ENCODE peak calls at places on chromosome 22, in four cellular contexts. J is lower leg skin, R is H9, F is body of pancreas. B is an unnamed sample.

GRCh38 chr22:23072911-23073491 is 2.7 kb downstream of the GNAZ start:
- DNase-seq in J (peak; percentile 82), R (no peak), F (no peak), B (no peak)

GRCh38 chr22:23670378-23671295 is 20.2 kb upstream of the RGL4 start:
- DNase-seq in F (no peak), J (no peak), R (no peak), B (no peak)

GRCh38 chr22:19983701-19984100 is 32.9 kb downstream of the ARVCF start:
- DNase-seq in F (no peak), R (no peak), J (no peak), B (no peak)

GRCh38 chr22:23063539-23064380 is 6.6 kb upstream of the GNAZ start:
- DNase-seq in R (peak; percentile 20), F (no peak), J (peak; percentile 79), B (peak; percentile 25)

GRCh38 chr22:26903030-26903856 is 245.9 kb downstream of the MIAT start:
- DNase-seq in R (peak; percentile 56), F (no peak), J (no peak), B (no peak)

GRCh38 chr22:43882122-43882767 is 9.6 kb downstream of the PNPLA5 start:
- DNase-seq in R (peak; percentile 6), J (no peak), F (no peak), B (peak; percentile 9)

GRCh38 chr22:44735518-44736428 is 16.6 kb upstream of the ARHGAP8 start:
- DNase-seq in J (peak; percentile 95), R (peak; percentile 89), F (peak; percentile 81), B (peak; percentile 82)

GRCh38 chr22:25546751-25547150 is 17.7 kb upstream of the GRK3 start:
- DNase-seq in R (no peak), F (no peak), J (no peak), B (no peak)

GRCh38 chr22:44590291-44590690 is 92.3 kb upstream of the RTL6 start:
- DNase-seq in R (no peak), J (no peak), F (no peak), B (no peak)

GRCh38 chr22:45425101-45425500 is 11.6 kb downstream of the RIBC2 start:
- DNase-seq in F (no peak), J (peak; percentile 67), R (no peak), B (no peak)

GRCh38 chr22:44572414-44573207 is 74.6 kb upstream of the RTL6 start:
- DNase-seq in F (no peak), J (peak; percentile 80), R (no peak), B (no peak)

GRCh38 chr22:48968201-48968959 is 859.3 kb downstream of the BRD1 start:
- DNase-seq in F (peak; percentile 29), R (peak; percentile 76), J (peak; percentile 70), B (no peak)
- TF ChIP-seq CTCF in F (peak; percentile 38), R (peak; percentile 83), J (no peak), B (peak; percentile 71)

DNA sequence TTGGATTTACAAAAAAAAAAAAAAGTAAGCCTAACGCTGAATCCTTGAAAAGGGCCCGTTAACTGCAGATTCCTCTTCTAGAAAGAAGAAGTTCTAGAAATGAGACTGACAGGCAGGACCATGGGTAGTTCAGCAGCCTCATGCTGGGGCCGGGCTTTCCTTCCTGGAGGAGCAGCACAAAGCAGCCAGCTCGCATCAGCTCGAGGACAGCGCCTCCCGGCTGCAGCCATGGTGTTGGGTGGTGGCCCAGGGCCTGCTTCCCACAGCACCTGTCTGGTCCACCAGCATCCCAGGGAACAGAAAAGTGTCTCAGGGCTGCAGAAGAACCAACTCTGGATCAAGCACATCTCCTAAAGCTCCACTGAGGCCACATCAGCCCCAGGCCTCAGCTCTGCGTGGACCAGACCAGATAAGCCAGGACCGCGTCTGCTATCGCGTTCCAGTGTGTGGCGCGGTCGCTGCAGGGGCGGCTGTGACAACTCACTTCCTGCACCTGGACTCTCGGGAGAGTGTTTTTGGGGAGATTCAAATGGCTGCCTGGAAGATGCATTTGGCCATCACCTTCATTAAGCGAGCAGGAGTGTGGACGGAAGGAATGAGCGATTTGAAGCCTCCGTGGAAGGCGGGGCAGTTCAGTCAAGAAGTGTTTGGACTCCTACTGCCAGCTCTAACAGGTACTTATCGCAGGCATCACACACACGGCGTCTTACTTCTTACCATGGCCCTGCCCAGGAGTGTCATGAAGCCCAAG is 53.5 kb downstream of the MYH9 start:
- DNase-seq in F (peak; percentile 21), R (peak; percentile 79), J (peak; percentile 90), B (no peak)
- TF ChIP-seq CTCF in F (no peak), R (peak; percentile 57), J (no peak), B (no peak)

DNA sequence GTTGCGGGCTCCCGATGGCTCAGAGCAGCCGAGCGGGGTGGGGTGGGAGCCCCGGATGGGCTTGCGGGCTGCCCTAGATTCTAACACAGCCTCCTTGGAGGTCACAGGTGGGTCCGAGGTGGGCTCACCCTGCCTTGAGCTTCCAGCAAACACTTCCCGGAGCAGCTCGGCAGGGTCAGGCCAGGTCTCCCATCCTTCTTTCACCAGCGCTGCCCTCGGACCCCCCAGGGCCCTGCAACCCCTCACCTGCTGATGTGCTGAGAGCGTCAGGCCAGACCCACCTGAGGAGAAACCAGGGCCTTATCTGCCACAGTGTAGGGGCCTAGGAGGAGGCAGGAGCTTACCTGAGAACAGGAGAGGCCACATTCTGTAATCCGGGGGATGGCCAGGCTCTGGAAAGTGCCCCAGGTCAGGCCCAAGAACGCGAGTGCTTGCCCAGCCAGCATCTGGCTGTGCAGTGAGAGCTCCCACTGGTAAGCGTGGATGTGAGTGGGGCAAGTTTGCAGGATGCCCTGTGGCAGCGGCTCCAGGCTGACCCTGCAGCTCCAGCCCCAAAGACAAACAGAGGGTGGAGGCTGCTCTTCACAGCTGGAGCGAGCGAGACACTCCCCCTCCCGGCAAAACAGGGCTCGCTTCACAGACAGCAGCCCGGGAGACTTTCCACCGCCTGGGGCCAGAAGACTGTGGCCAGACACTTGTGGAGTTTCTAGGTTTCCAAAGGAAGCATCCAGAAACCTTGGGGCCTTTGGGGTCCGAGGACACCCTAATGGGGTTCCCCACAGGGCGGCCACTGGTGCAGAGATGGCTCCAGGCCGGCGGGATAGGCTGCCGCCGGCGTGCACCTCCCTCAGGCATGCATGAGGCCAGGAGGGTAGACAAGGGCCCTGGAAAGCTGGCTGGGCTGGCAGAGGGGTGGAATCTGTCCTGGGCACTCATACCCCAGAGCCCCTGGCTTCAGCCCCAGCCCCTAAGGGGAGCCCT is at the start of gene IL17REL:
- DNase-seq in J (no peak), F (no peak), R (peak; percentile 34), B (peak; percentile 34)
- TF ChIP-seq CTCF in J (no peak), F (no peak), R (no peak), B (no peak)

DNA sequence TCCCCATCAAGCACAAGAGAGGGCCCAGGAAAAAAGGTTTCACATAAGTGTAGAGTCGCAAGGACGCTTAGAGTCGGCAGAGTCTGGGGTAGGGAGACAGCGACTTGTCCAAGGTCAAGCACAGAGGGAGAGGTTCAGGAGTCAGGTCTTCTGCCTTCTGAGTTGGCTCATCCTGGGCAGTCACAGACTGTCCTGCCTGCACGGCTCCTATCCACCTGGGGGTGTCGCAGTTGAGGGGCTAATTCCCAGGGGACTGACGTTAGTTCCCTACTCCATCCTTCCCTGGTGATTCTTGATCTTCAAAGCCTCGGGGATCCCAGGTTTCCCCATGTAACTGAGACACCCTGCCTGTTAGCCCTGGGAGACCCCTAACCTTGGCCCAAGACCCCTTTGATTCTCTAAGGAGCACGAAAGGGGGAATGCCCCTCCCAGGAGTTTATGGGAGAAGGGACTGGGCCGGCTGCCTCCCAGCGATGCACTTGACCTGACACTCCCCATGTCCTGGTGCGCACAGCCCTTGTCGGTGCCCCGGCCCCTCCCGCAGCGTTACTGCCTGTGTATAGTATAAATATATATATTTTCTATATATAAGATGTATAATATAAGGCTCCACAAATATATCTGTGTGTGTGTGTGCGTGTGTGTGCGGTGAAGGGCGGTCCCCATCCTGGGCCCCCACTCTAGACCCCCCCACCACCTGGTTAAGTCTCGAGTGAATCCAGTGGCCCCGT is 14.7 kb upstream of the TAB1 start:
- DNase-seq in F (no peak), R (peak; percentile 79), J (no peak), B (no peak)
- TF ChIP-seq CTCF in F (peak; percentile 33), R (peak; percentile 68), J (no peak), B (peak; percentile 43)

DNA sequence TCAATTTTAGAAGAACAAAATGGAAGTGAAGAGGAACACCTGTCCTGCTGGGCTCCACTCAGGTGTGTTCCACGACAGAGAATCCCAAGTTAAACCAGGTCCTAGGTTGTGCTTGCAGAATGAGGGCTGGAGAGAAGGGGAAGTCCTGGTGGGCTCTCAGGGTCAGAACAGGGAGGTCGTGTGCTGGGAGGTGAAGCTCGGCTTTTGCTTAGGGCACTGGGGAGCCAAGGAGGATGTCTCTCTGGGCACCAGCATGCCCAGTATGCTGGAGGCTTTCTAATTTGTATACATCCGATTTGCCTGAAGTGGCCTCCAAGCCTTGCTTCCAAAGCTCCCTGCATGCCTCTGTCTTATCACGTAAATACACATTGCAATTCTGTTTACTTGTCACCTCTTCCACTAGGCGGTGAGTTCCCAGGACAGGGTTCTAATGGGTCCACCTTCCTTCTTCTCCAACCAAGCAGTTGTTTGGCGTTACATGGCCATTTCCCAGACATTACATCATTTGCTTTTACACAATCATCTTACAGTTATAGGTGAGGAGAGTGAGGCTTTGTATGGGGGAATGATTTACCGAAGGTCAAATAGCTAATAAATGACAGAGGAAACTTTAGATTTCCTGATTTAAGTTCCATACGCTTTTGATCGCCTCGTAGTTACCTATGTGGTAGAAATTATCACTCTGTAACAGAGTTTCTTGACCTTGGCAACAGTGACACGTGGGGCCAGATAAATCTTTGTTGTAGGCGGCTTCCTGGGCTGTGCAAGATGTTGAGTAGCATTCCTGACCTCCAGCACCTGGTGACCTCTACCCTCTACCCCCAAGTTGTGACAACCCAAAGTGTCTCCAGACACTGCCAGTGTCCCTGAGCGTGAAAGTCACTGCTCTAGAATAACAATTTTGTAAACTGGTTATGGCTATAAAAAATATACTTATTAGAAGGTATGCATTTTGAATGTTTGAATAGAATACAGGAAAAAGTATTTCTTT is 901.5 kb downstream of the TBC1D22A start:
- DNase-seq in J (peak; percentile 46), R (no peak), F (no peak), B (peak; percentile 5)
- TF ChIP-seq CTCF in J (no peak), R (no peak), F (no peak), B (no peak)

DNA sequence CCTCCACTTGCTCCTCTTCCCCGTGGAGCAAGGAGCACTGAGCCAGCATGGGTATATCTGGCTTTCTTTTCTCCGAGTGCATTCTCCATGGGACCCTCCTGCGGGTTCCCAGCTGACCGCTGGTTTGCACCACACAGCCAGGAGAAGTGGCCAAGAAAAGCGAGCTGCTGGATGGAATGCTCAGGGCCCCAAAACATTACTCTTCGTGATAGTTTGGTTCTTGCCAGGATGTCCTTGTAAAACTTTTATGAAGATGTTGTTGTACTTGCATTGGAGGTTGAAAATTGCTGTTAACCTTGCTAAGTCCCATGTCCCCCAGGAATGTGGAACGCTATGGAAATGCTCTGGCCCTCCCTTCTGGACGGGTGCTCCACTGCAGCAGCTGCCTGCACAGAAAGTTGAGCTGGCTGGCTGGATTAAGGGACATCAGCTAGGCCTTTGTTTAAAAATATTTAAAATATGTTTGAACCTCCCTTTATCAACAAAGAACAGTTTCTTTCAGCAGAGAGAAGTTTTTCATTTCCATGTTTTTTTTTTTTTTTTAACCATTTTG is 68.7 kb downstream of the ZNRF3 start:
- DNase-seq in F (no peak), R (no peak), J (peak; percentile 25), B (peak; percentile 75)
- TF ChIP-seq CTCF in F (peak; percentile 21), R (peak; percentile 39), J (no peak), B (no peak)

GRCh38 chr22:32103648-32104326 is 55.3 kb downstream of the C22orf42 start:
- DNase-seq in F (no peak), R (no peak), J (no peak), B (no peak)
- TF ChIP-seq CTCF in F (peak; percentile 25), R (peak; percentile 63), J (no peak), B (peak; percentile 18)